ENCODE peak calls at places on chromosomes 3 and 15, in four cellular contexts. One of them, this sample, is unnamed. For H3K36me3, the result is how much of the 10 kb centered on the place peaks cover.

GRCh38 chr3:78880588-78881461 is 887.0 kb downstream of the ROBO1 start:
- DNase-seq in esophagus muscularis mucosa: no peak
- DNase-seq in adrenal gland: no peak
- DNase-seq in stomach: no peak
- DNase-seq in this sample: no peak

GRCh38 chr3:150407051-150407817 is 864 bp upstream of the TSC22D2 start:
- DNase-seq in esophagus muscularis mucosa: no peak
- DNase-seq in adrenal gland: no peak
- DNase-seq in stomach: no peak
- DNase-seq in this sample: peak

GRCh38 chr15:84099181-84099580 is 136.4 kb upstream of the GOLGA6L4 start:
- DNase-seq in esophagus muscularis mucosa: no peak
- DNase-seq in adrenal gland: peak
- DNase-seq in stomach: peak
- DNase-seq in this sample: no peak

GRCh38 chr3:141093397-141093796 is 42.2 kb downstream of the SPSB4 start:
- DNase-seq in esophagus muscularis mucosa: no peak
- DNase-seq in adrenal gland: no peak
- DNase-seq in stomach: no peak
- DNase-seq in this sample: no peak

GRCh38 chr3:79081285-79081684 is 686.5 kb downstream of the ROBO1 start:
- DNase-seq in esophagus muscularis mucosa: no peak
- DNase-seq in adrenal gland: no peak
- DNase-seq in stomach: no peak
- DNase-seq in this sample: no peak

GRCh38 chr3:56855856-56856538 is 54.2 kb upstream of the ARHGEF3 start:
- DNase-seq in esophagus muscularis mucosa: no peak
- DNase-seq in adrenal gland: peak
- DNase-seq in stomach: peak
- DNase-seq in this sample: no peak

GRCh38 chr3:136676009-136676408 is 76.2 kb downstream of the STAG1 start:
- DNase-seq in esophagus muscularis mucosa: no peak
- DNase-seq in adrenal gland: no peak
- DNase-seq in stomach: no peak
- DNase-seq in this sample: no peak

GRCh38 chr3:183210341-183210740 is 42.7 kb upstream of the B3GNT5 start:
- DNase-seq in esophagus muscularis mucosa: no peak
- DNase-seq in adrenal gland: no peak
- DNase-seq in stomach: no peak
- DNase-seq in this sample: no peak

GRCh38 chr3:179591313-179591712 is 13.1 kb downstream of the MRPL47 start:
- DNase-seq in esophagus muscularis mucosa: no peak
- DNase-seq in adrenal gland: no peak
- DNase-seq in stomach: no peak
- DNase-seq in this sample: no peak

DNA sequence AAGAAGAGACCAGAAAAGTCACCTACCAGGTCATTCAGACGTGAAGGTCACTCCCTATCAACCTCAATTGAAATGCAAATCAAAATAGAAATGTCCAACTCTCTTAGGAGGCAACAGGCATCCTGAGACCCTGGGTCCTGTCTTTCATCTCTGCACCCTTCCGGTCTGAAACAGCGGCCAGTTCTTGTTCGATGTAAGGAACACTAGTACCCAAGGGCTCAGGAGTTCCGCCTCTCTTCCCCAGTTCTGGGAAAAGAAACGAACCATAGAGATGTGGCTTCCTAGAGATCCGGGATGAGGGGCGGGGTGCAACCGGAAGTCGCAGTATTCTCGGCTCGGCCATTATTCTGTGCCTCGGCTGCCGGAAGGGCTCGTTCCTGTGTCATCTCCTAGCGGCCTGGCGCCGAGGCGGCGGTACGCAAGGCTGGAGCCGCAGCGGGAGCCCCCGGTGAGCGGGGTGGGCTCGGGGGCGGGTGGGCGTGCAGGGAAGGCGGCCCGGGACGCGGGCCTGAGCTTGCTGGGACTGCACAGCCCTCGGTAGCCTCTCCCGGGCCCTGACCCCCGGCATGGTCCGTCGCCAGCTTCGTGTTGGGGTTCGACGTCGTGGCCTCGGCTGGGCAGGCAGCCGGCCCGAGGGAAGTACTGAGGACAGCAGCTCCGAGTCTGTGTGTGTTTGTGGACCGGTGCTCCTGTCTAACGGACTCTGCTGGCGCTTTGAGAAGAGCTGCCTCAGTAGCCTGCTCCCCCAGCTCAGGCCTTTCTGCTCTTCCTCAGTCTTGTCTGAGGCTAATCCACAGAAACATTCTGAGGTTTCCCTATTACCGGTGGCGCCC is at the start of gene ZNF197:
- DNase-seq in esophagus muscularis mucosa: peak
- DNase-seq in adrenal gland: peak
- DNase-seq in stomach: peak
- DNase-seq in this sample: peak
- TF ChIP-seq POLR2A in esophagus muscularis mucosa: no peak
- TF ChIP-seq POLR2A in adrenal gland: peak
- TF ChIP-seq POLR2A in stomach: no peak
- TF ChIP-seq POLR2A in this sample: peak

GRCh38 chr3:58116985-58117384 is 93.8 kb downstream of the DNASE1L3 start:
- DNase-seq in esophagus muscularis mucosa: no peak
- DNase-seq in adrenal gland: no peak
- DNase-seq in stomach: no peak
- DNase-seq in this sample: no peak

GRCh38 chr3:58119221-58119620 is 91.6 kb downstream of the DNASE1L3 start:
- DNase-seq in esophagus muscularis mucosa: no peak
- DNase-seq in adrenal gland: no peak
- DNase-seq in stomach: no peak
- DNase-seq in this sample: no peak

GRCh38 chr3:58117561-58118305 is 93.0 kb downstream of the DNASE1L3 start:
- DNase-seq in esophagus muscularis mucosa: no peak
- DNase-seq in adrenal gland: peak
- DNase-seq in stomach: peak
- DNase-seq in this sample: no peak

GRCh38 chr3:58120075-58120812 is 90.5 kb downstream of the DNASE1L3 start:
- DNase-seq in esophagus muscularis mucosa: no peak
- DNase-seq in adrenal gland: peak
- DNase-seq in stomach: peak
- DNase-seq in this sample: no peak

GRCh38 chr3:58116161-58116955 is 94.4 kb downstream of the DNASE1L3 start:
- DNase-seq in esophagus muscularis mucosa: no peak
- DNase-seq in adrenal gland: no peak
- DNase-seq in stomach: no peak
- DNase-seq in this sample: no peak
- H3K36me3 ChIP-seq in esophagus muscularis mucosa: half or more
- H3K36me3 ChIP-seq in adrenal gland: under half
- H3K36me3 ChIP-seq in stomach: half or more
- H3K36me3 ChIP-seq in this sample: under half

DNA sequence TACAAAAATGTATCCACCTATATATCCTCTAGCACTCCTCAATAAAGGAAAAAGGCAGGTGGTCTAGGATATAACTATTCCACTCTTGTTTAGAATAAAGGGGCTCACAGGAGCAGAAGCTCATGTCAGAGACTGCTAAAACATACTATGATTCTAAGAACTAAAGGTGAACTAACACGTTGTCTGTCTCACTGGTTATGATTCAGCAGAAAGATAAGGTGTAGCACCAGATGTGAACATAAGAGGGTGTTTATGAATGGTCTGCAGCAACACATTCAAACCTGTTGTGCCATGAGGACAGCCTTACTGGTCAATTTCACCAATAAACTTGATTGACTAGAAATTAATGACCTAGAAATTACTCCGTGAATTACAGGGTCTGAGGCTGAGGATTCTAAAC is 4.6 kb downstream of the PEX11A start:
- DNase-seq in esophagus muscularis mucosa: no peak
- DNase-seq in adrenal gland: no peak
- DNase-seq in stomach: no peak
- DNase-seq in this sample: no peak
- H3K4me3 ChIP-seq in esophagus muscularis mucosa: no peak
- H3K4me3 ChIP-seq in adrenal gland: no peak
- H3K4me3 ChIP-seq in stomach: no peak
- H3K4me3 ChIP-seq in this sample: no peak

DNA sequence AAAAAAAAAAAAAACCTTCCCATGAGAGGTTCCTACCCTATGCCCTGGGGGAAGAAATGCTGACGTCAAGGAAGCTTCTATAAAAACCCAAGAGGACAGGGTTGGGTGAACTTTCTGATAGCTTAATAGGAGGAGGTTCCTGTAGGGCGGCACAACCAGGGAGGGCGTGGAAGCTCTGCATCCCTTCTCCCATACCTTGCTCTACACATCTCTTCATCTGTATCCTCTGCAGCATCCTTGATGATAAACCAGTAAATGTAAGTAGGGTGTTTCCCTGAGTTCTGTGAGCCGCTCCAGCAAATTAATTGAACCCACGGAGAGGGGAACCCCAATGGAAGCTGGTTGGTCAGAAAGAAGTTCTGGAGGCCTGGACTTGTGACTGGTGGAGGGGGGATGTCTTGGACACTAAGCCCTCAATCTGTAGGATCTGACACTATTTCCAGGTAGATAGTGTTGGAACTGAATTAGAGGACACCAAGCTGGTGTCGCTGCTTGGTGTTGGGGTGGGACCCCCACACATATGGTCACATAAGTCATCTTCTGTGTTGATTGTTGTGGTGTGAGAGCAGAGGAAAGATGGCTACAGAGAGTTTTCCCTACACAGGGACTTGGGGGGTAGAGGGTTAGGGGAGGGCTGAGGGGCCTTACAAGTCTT is 91.5 kb downstream of the ST6GAL1 start:
- DNase-seq in esophagus muscularis mucosa: no peak
- DNase-seq in adrenal gland: no peak
- DNase-seq in stomach: no peak
- DNase-seq in this sample: no peak
- TF ChIP-seq POLR2A in esophagus muscularis mucosa: no peak
- TF ChIP-seq POLR2A in adrenal gland: no peak
- TF ChIP-seq POLR2A in stomach: no peak
- TF ChIP-seq POLR2A in this sample: no peak

DNA sequence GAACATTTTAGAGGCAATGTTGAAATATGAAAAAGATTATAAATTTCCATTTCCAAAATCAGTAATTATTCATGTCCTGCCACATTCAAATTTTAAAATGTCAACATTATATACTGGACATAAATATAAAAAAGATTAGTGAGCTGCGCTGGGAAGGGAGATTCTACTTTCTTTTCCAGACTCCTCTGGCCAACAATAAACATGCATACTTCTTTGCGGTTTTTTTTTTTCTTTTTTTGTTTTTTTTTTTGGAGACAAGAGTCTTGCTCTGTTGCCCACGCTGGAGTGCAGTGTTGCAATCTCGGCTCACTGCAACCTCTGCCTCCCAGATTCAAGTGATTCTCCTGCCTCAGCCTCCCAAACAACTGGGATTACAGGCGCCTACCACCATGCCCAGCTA is 105.5 kb downstream of the ADAM10 start:
- DNase-seq in esophagus muscularis mucosa: no peak
- DNase-seq in adrenal gland: no peak
- DNase-seq in stomach: no peak
- DNase-seq in this sample: no peak
- H3K36me3 ChIP-seq in esophagus muscularis mucosa: under half
- H3K36me3 ChIP-seq in adrenal gland: under half
- H3K36me3 ChIP-seq in stomach: under half
- H3K36me3 ChIP-seq in this sample: under half